ENCODE peak calls at places on chromosomes 6 and 20, in five cellular contexts. B is fibroblast of mammary gland, X is AG04450, Z is GM06990, K is DND-41. L is an unnamed sample.
A peak's percentile ranks its signal among the peaks of the same experiment; 100 is the strongest.

GRCh38 chr6:97473979-97474378 is 191.0 kb upstream of the MMS22L start:
- DNase-seq in B (no peak), X (no peak), Z (no peak), K (no peak), L (no peak)

GRCh38 chr6:159163901-159164370 is 5.3 kb upstream of the FNDC1 start:
- DNase-seq in B (peak; percentile 49), X (no peak), Z (no peak), K (no peak), L (no peak)

GRCh38 chr20:59813948-59814834 is 119.2 kb downstream of the SYCP2 start:
- DNase-seq in B (no peak), X (no peak), Z (no peak), K (no peak), L (no peak)

GRCh38 chr20:25017257-25017803 is 24.8 kb upstream of the APMAP start:
- DNase-seq in B (no peak), X (no peak), Z (no peak), K (no peak), L (no peak)

GRCh38 chr6:113288409-113288808 is 568.7 kb upstream of the MARCKS start:
- DNase-seq in B (no peak), X (no peak), Z (peak; percentile 15), K (no peak), L (no peak)

GRCh38 chr6:159970659-159971063 is 1.8 kb downstream of the IGF2R start:
- DNase-seq in B (no peak), X (no peak), Z (no peak), K (no peak), L (no peak)

GRCh38 chr6:64996301-64996700 is 710.7 kb downstream of the EYS start:
- DNase-seq in B (no peak), X (no peak), Z (no peak), K (no peak), L (no peak)

GRCh38 chr20:44137210-44137781 is 49.7 kb downstream of the JPH2 start:
- DNase-seq in B (no peak), X (peak; percentile 21), Z (no peak), K (no peak), L (no peak)

GRCh38 chr6:3753228-3753795 is 1.8 kb upstream of the PXDC1 start:
- DNase-seq in B (no peak), X (no peak), Z (no peak), K (no peak), L (no peak)

GRCh38 chr20:33604084-33604990 is 57.8 kb upstream of the C20orf144 start:
- DNase-seq in B (peak; percentile 9), X (no peak), Z (no peak), K (no peak), L (no peak)

GRCh38 chr6:11083491-11083890 is 10.1 kb upstream of the SMIM13 start:
- DNase-seq in B (peak; percentile 59), X (no peak), Z (no peak), K (no peak), L (no peak)

GRCh38 chr6:66326228-66326627 is 619.2 kb upstream of the EYS start:
- DNase-seq in B (no peak), X (no peak), Z (no peak), K (no peak), L (no peak)

GRCh38 chr6:5403619-5404018 is 142.3 kb downstream of the FARS2 start:
- DNase-seq in B (peak; percentile 37), X (no peak), Z (no peak), K (no peak), L (no peak)

GRCh38 chr6:161257778-161258457 is 15.9 kb downstream of the AGPAT4 start:
- DNase-seq in B (peak; percentile 100), X (peak; percentile 92), Z (no peak), K (no peak), L (no peak)

GRCh38 chr20:20604907-20605306 is 107.5 kb downstream of the RALGAPA2 start:
- DNase-seq in B (no peak), X (no peak), Z (no peak), K (no peak), L (no peak)

GRCh38 chr20:2254333-2254732 is 41.5 kb upstream of the TGM3 start:
- DNase-seq in B (peak; percentile 28), X (no peak), Z (no peak), K (no peak), L (no peak)

DNA sequence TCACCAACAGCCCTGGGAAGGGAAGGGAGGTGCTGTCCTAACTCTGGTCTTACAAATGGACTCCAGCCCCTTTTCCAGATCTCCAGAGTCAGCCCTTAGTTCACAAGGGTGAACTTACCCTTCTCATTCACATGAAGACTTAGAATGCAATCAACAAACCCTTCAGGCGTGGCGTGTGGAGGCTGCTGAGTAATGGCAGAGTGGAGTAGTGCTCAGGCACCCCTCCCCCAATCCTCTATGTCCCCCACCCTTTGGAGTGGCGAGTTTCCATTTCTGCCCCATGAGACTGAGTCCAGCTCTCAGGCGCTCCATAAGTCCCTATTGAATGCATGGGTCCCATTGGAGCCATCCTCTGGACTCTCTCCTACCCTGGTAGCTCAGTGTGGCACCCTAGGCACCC is 3.3 kb downstream of the SNAI1 start:
- DNase-seq in B (no peak), X (no peak), Z (no peak), K (no peak), L (no peak)
- H3K4me3 ChIP-seq in B (no peak overlapping the region), X (peak overlapping the region; percentile 93), Z (no peak overlapping the region), K (no peak overlapping the region), L (no peak overlapping the region)

GRCh38 chr6:29414588-29414987 is at the start of gene OR12D1:
- DNase-seq in B (no peak), X (no peak), Z (no peak), K (no peak), L (no peak)
- TF ChIP-seq CTCF in B (no peak), X (no peak), Z (no peak), K (no peak), L (no peak)

DNA sequence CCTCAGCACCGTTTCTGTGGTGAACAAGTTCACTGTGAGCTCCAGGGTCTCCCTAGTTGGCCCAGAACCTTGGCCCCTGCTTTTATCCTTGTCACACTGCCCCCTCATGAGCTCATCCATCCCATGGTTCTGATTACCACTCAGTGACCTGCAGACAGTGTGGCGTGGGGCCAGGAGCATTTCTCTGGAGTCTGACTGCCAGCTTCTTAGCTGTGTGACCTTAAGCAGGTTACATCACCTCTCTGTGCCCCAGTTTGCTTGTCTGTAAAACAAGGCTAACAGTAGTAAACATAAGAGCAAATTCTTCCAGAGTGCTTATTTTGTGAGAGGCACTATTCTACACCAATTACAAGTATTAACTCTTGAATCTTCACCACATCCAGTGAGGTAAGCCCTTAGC is 14.8 kb upstream of the MDGA1 start:
- DNase-seq in B (no peak), X (no peak), Z (no peak), K (no peak), L (no peak)
- H3K4me3 ChIP-seq in B (no peak overlapping the region), X (no peak overlapping the region), Z (no peak overlapping the region), K (no peak overlapping the region), L (no peak overlapping the region)

GRCh38 chr6:155290491-155290890 is 23.8 kb downstream of the TFB1M start:
- DNase-seq in B (no peak), X (no peak), Z (no peak), K (no peak), L (no peak)

GRCh38 chr6:155292711-155293110 is 21.6 kb downstream of the TFB1M start:
- DNase-seq in B (no peak), X (no peak), Z (no peak), K (no peak), L (no peak)

GRCh38 chr6:155284775-155285174 is 21.0 kb downstream of the CLDN20 start:
- DNase-seq in B (no peak), X (no peak), Z (no peak), K (no peak), L (no peak)

GRCh38 chr6:155291291-155291690 is 23.0 kb downstream of the TFB1M start:
- DNase-seq in B (no peak), X (no peak), Z (no peak), K (no peak), L (no peak)

GRCh38 chr6:155287762-155288161 is 23.9 kb downstream of the CLDN20 start:
- DNase-seq in B (no peak), X (no peak), Z (no peak), K (no peak), L (no peak)
- TF ChIP-seq CTCF in B (no peak), X (no peak), Z (no peak), K (peak; percentile 6), L (no peak)

GRCh38 chr6:90495216-90495817 is 91.6 kb downstream of the MAP3K7 start:
- DNase-seq in B (no peak), X (no peak), Z (no peak), K (no peak), L (no peak)
- H3K4me3 ChIP-seq in B (no peak overlapping the region), X (no peak overlapping the region), Z (no peak overlapping the region), K (no peak overlapping the region), L (no peak overlapping the region)

DNA sequence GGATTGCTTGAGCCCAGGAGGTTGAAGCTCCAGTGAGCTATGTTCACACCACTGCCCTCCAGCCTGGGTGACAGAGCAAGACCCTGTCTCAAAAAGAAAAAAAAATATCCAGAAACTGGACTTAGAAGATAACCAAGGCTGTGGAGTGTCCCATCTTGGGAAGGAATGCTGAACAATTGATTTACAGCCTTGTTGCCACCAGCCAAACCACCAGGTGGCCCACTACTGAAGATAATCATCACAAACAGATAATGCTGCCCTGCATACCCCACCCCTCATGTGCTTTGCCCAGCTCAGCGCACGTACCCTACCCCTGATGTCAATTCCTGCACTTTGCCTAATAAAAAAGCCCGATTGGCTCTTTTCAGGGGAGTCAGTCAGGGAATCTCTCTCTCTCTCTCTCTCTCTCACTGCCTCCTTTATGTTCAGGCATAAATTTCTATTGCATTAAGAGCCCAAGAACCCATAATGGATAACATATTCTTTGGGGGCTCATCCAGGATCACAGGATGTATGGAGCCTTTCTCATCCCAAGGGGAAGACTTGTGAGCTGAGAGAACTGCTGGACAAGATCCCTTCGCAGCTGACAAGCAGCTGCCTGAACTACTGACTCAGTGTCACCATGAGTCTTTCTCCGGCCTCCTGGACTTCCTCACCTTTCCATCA is 166.4 kb downstream of the CD24 start:
- DNase-seq in B (no peak), X (no peak), Z (no peak), K (no peak), L (no peak)
- TF ChIP-seq CTCF in B (no peak), X (no peak), Z (no peak), K (no peak), L (no peak)

DNA sequence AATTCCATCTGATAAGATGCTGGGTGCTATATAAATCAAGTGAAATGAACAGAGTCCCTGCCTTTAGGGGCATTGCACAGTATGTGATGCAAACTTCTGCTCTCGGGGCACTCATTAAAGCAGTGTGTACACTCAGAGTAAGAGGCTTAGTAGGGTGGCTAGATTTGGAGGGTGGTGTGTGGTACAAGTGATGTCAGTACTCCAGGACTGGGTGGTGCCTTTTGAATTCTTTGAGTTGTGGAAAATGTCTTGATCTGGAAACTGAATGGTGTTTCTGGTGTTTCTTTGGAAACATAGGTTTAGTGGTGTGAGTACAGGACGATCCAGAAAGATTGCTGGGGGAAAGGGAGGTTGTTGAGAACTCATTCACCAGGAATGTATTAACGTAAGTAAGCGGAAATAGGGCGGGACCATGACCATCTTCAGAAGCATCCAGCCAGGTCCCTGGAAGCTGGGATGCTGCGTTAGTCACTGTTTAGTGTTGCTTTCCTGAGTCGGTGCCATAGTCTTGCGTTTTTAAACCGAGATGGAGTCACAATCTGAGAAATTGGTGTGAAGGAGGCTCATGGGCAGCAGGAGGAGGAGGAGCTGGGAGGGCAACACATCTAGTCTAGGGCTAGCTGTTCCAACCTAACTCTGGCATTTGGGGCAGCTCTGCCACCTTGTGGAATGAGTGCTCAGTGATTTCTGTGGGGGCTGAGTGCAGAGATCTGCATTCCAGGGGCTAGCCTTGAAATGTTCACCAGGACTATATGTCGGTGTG is 70.3 kb downstream of the SCAND1 start:
- DNase-seq in B (peak; percentile 100), X (peak; percentile 98), Z (no peak), K (peak; percentile 71), L (peak; percentile 18)
- H3K4me3 ChIP-seq in B (peak overlapping the region; percentile 11), X (peak overlapping the region; percentile 48), Z (no peak overlapping the region), K (no peak overlapping the region), L (no peak overlapping the region)

L was measured in GM12864.